ENCODE peak calls at places on chromosomes 6 and 20, in seven cellular contexts. Y, M, T, P, S, G and C are unnamed samples.
A peak's percentile ranks its signal among the peaks of the same experiment; 100 is the strongest.

GRCh38 chr20:43009497-43009896 is 180.2 kb downstream of the PTPRT start:
- DNase-seq in Y (no peak), M (no peak), T (no peak), P (no peak), S (no peak), G (no peak), C (no peak)

GRCh38 chr6:422423-423061 is 31.0 kb downstream of the IRF4 start:
- DNase-seq in Y (no peak), M (no peak), T (no peak), P (peak; percentile 88), S (no peak), G (no peak), C (peak; percentile 97)

GRCh38 chr6:168041928-168042327 is 37.1 kb downstream of the FRMD1 start:
- DNase-seq in Y (no peak), M (no peak), T (no peak), P (no peak), S (no peak), G (no peak), C (no peak)

GRCh38 chr6:134553941-134554340 is 236.0 kb upstream of the SGK1 start:
- DNase-seq in Y (no peak), M (no peak), T (no peak), P (peak; percentile 42), S (no peak), G (no peak), C (no peak)

GRCh38 chr6:33014841-33015634 is 5.6 kb upstream of the HLA-DOA start:
- DNase-seq in Y (peak; percentile 69), M (no peak), T (peak; percentile 70), P (peak; percentile 79), S (peak; percentile 23), G (peak; percentile 64), C (peak; percentile 78)

GRCh38 chr6:15426926-15427325 is 181.1 kb downstream of the JARID2 start:
- DNase-seq in Y (no peak), M (no peak), T (no peak), P (no peak), S (no peak), G (no peak), C (no peak)

GRCh38 chr6:133917781-133918180 is 28.9 kb downstream of the TCF21 start:
- DNase-seq in Y (no peak), M (no peak), T (no peak), P (no peak), S (no peak), G (no peak), C (no peak)

GRCh38 chr6:170142559-170142958 is 148.3 kb downstream of the DLL1 start:
- DNase-seq in Y (no peak), M (no peak), T (no peak), P (no peak), S (no peak), G (no peak), C (no peak)

GRCh38 chr6:38955876-38956275 is 92.7 kb upstream of the GLP1R start:
- DNase-seq in Y (no peak), M (no peak), T (peak; percentile 99), P (no peak), S (no peak), G (no peak), C (no peak)